ENCODE peak calls at places on chromosomes 13 and 19, in seven cellular contexts. I is choroid plexus epithelial cell; V is AG04450; T is fibroblast of the aortic adventitia; Z is naive B cell; Q is NCI-H2081; H is stimulated activated CD4-positive, alpha-beta T cell treated with anti-CD3 and anti-CD28 coated beads, Interleukin-12 subunit alpha, Interleukin-12 subunit beta, amount 100 ng/mL, for 24 hours. L is an unnamed sample.

GRCh38 chr13:25218011-25218410 is 45.9 kb upstream of the AMER2 start:
- DNase-seq in I (no peak), V (no peak), T (no peak), Z (no peak), Q (no peak), H (no peak), L (no peak)

GRCh38 chr13:112446347-112446861 is 70.2 kb downstream of the SPACA7 start:
- DNase-seq in I (no peak), V (no peak), T (no peak), Z (no peak), Q (no peak), H (no peak), L (no peak)

GRCh38 chr19:46065486-46065885 is 24.7 kb upstream of the IGFL4 start:
- DNase-seq in I (peak), V (no peak), T (peak), Z (no peak), Q (no peak), H (no peak), L (peak)

GRCh38 chr13:43758834-43759233 is 27.9 kb downstream of the ENOX1 start:
- DNase-seq in I (no peak), V (no peak), T (no peak), Z (no peak), Q (no peak), H (no peak), L (no peak)

GRCh38 chr19:46466536-46467199 is 4.7 kb downstream of the PNMA8A start:
- DNase-seq in I (peak), V (peak), T (peak), Z (no peak), Q (no peak), H (no peak), L (peak)

GRCh38 chr13:21463424-21463823 is 4.3 kb upstream of the ZDHHC20 start:
- DNase-seq in I (no peak), V (no peak), T (no peak), Z (no peak), Q (no peak), H (no peak), L (no peak)

GRCh38 chr19:2181618-2181997 is 17.9 kb downstream of the DOT1L start:
- DNase-seq in I (no peak), V (no peak), T (peak), Z (no peak), Q (no peak), H (no peak), L (no peak)

GRCh38 chr19:43524922-43525835 is 1.8 kb downstream of the ETHE1 start:
- DNase-seq in I (peak), V (no peak), T (peak), Z (no peak), Q (no peak), H (no peak), L (peak)

GRCh38 chr19:30161770-30162169 is 210.4 kb upstream of the ZNF536 start:
- DNase-seq in I (no peak), V (no peak), T (no peak), Z (no peak), Q (no peak), H (no peak), L (no peak)

GRCh38 chr13:91946498-91947070 is 548.2 kb downstream of the GPC5 start:
- DNase-seq in I (peak), V (no peak), T (peak), Z (no peak), Q (peak), H (no peak), L (peak)

GRCh38 chr19:17045907-17046502 is 19.4 kb upstream of the CPAMD8 start:
- DNase-seq in I (no peak), V (no peak), T (no peak), Z (no peak), Q (no peak), H (no peak), L (no peak)

GRCh38 chr13:44107357-44108121 is 227.8 kb downstream of the LACC1 start:
- DNase-seq in I (no peak), V (no peak), T (no peak), Z (no peak), Q (no peak), H (no peak), L (no peak)

GRCh38 chr19:55112781-55113569 is 4.5 kb downstream of the PPP1R12C start:
- DNase-seq in I (no peak), V (no peak), T (no peak), Z (no peak), Q (no peak), H (no peak), L (no peak)

GRCh38 chr13:110648155-110648819 is 32.9 kb downstream of the NAXD start:
- DNase-seq in I (no peak), V (no peak), T (no peak), Z (no peak), Q (no peak), H (no peak), L (no peak)

GRCh38 chr19:7006305-7006704 is 14.9 kb downstream of the MBD3L2B start:
- DNase-seq in I (no peak), V (no peak), T (no peak), Z (no peak), Q (no peak), H (no peak), L (no peak)

GRCh38 chr13:109645831-109646230 is 140.6 kb downstream of the IRS2 start:
- DNase-seq in I (peak), V (no peak), T (no peak), Z (no peak), Q (no peak), H (no peak), L (no peak)

GRCh38 chr13:101258071-101258470 is 158.2 kb downstream of the NALCN start:
- DNase-seq in I (peak), V (no peak), T (peak), Z (no peak), Q (no peak), H (peak), L (peak)

GRCh38 chr13:74835579-74835978 is 646.4 kb downstream of the TBC1D4 start:
- DNase-seq in I (no peak), V (no peak), T (no peak), Z (no peak), Q (no peak), H (no peak), L (no peak)

GRCh38 chr13:51645154-51645650 is 60.9 kb downstream of the WDFY2 start:
- DNase-seq in I (peak), V (no peak), T (peak), Z (peak), Q (peak), H (no peak), L (peak)

GRCh38 chr13:110155072-110155471 is 151.9 kb downstream of the COL4A1 start:
- DNase-seq in I (no peak), V (no peak), T (no peak), Z (no peak), Q (no peak), H (no peak), L (no peak)

GRCh38 chr13:28478127-28478526 is 16.8 kb downstream of the FLT1 start:
- DNase-seq in I (peak), V (peak), T (peak), Z (no peak), Q (no peak), H (no peak), L (no peak)

GRCh38 chr13:30865131-30866009 is 40.7 kb upstream of the MEDAG start:
- DNase-seq in I (peak), V (peak), T (peak), Z (peak), Q (peak), H (peak), L (peak)

GRCh38 chr13:93462151-93462550 is 235.5 kb downstream of the GPC6 start:
- DNase-seq in I (no peak), V (no peak), T (no peak), Z (no peak), Q (no peak), H (no peak), L (no peak)

GRCh38 chr19:5367530-5368133 is 27.0 kb upstream of the PTPRS start:
- DNase-seq in I (no peak), V (no peak), T (no peak), Z (no peak), Q (no peak), H (no peak), L (no peak)

GRCh38 chr13:19927117-19927734 is 31.3 kb upstream of the ZMYM2 start:
- DNase-seq in I (peak), V (no peak), T (peak), Z (peak), Q (peak), H (no peak), L (no peak)

GRCh38 chr13:105058517-105058916 is 1476.9 kb downstream of the EFNB2 start:
- DNase-seq in I (no peak), V (no peak), T (no peak), Z (no peak), Q (no peak), H (no peak), L (no peak)

GRCh38 chr13:73140804-73141203 is 82.0 kb downstream of the KLF5 start:
- DNase-seq in I (no peak), V (no peak), T (no peak), Z (no peak), Q (no peak), H (no peak), L (no peak)

GRCh38 chr13:40672310-40673060 is 6.0 kb upstream of the FOXO1 start:
- DNase-seq in I (peak), V (peak), T (peak), Z (no peak), Q (peak), H (no peak), L (no peak)

GRCh38 chr19:48975947-48976847 is 11.1 kb downstream of the FTL start:
- DNase-seq in I (peak), V (no peak), T (no peak), Z (peak), Q (no peak), H (no peak), L (no peak)